ENCODE peak calls at places on chromosomes 7 and 10, in seven cellular contexts. One of them, this sample, is unnamed.

GRCh38 chr10:101035916-101036702 is 5.1 kb downstream of the SFXN3 start:
- DNase-seq in GM23248: no peak
- DNase-seq in HCT116: no peak
- DNase-seq in hepatocyte: no peak
- DNase-seq in neural progenitor cell: no peak
- DNase-seq in GM23338: no peak
- DNase-seq in PC-3: no peak
- DNase-seq in this sample: no peak

GRCh38 chr7:39399976-39400375 is 166.2 kb upstream of the YAE1 start:
- DNase-seq in hepatocyte: no peak
- DNase-seq in neural progenitor cell: no peak
- DNase-seq in GM23248: no peak
- DNase-seq in PC-3: no peak
- DNase-seq in GM23338: peak
- DNase-seq in HCT116: no peak
- DNase-seq in this sample: no peak

GRCh38 chr10:102648889-102649752 is 4.8 kb downstream of the TRIM8 start:
- DNase-seq in GM23248: peak
- DNase-seq in PC-3: no peak
- DNase-seq in hepatocyte: no peak
- DNase-seq in HCT116: no peak
- DNase-seq in neural progenitor cell: peak
- DNase-seq in GM23338: peak
- DNase-seq in this sample: peak

GRCh38 chr10:6667679-6668270 is 87.7 kb upstream of the PRKCQ start:
- DNase-seq in GM23248: peak
- DNase-seq in GM23338: peak
- DNase-seq in HCT116: peak
- DNase-seq in hepatocyte: peak
- DNase-seq in PC-3: peak
- DNase-seq in neural progenitor cell: peak
- DNase-seq in this sample: peak

GRCh38 chr10:72691470-72692056 is 380 bp upstream of the MCU start:
- DNase-seq in hepatocyte: no peak
- DNase-seq in neural progenitor cell: no peak
- DNase-seq in PC-3: no peak
- DNase-seq in HCT116: peak
- DNase-seq in GM23338: peak
- DNase-seq in GM23248: no peak
- DNase-seq in this sample: no peak

GRCh38 chr7:39720586-39720985 is 97.2 kb downstream of the RALA start:
- DNase-seq in GM23338: peak
- DNase-seq in hepatocyte: peak
- DNase-seq in neural progenitor cell: no peak
- DNase-seq in GM23248: no peak
- DNase-seq in PC-3: peak
- DNase-seq in HCT116: no peak
- DNase-seq in this sample: no peak

GRCh38 chr10:95835149-95835860 is 72.5 kb upstream of the CC2D2B start:
- DNase-seq in PC-3: no peak
- DNase-seq in neural progenitor cell: no peak
- DNase-seq in hepatocyte: no peak
- DNase-seq in GM23248: peak
- DNase-seq in HCT116: no peak
- DNase-seq in GM23338: no peak
- DNase-seq in this sample: no peak

GRCh38 chr7:70693300-70693689 is 438.6 kb upstream of the GALNT17 start:
- DNase-seq in neural progenitor cell: no peak
- DNase-seq in HCT116: no peak
- DNase-seq in PC-3: no peak
- DNase-seq in GM23248: peak
- DNase-seq in GM23338: no peak
- DNase-seq in hepatocyte: no peak
- DNase-seq in this sample: no peak

GRCh38 chr7:128191136-128191844 is 49.8 kb upstream of the LEP start:
- DNase-seq in PC-3: no peak
- DNase-seq in hepatocyte: no peak
- DNase-seq in GM23338: no peak
- DNase-seq in GM23248: no peak
- DNase-seq in neural progenitor cell: no peak
- DNase-seq in HCT116: no peak
- DNase-seq in this sample: no peak

GRCh38 chr7:30209951-30210350 is 74.4 kb upstream of the ZNRF2 start:
- DNase-seq in neural progenitor cell: no peak
- DNase-seq in GM23338: no peak
- DNase-seq in PC-3: no peak
- DNase-seq in HCT116: no peak
- DNase-seq in hepatocyte: no peak
- DNase-seq in GM23248: no peak
- DNase-seq in this sample: no peak

GRCh38 chr7:147519062-147519461 is 1071.5 kb upstream of the C7orf33 start:
- DNase-seq in hepatocyte: peak
- DNase-seq in PC-3: no peak
- DNase-seq in HCT116: no peak
- DNase-seq in GM23338: peak
- DNase-seq in neural progenitor cell: peak
- DNase-seq in GM23248: peak
- DNase-seq in this sample: no peak

GRCh38 chr7:32071466-32072091 is 1.4 kb upstream of the PDE1C start:
- DNase-seq in hepatocyte: no peak
- DNase-seq in GM23248: no peak
- DNase-seq in neural progenitor cell: no peak
- DNase-seq in GM23338: peak
- DNase-seq in HCT116: no peak
- DNase-seq in PC-3: no peak
- DNase-seq in this sample: no peak

GRCh38 chr7:32068411-32068905 is 1.7 kb downstream of the PDE1C start:
- DNase-seq in PC-3: no peak
- DNase-seq in GM23248: no peak
- DNase-seq in GM23338: no peak
- DNase-seq in hepatocyte: no peak
- DNase-seq in neural progenitor cell: no peak
- DNase-seq in HCT116: no peak
- DNase-seq in this sample: peak

GRCh38 chr7:32070406-32071360 is at the start of gene PDE1C:
- DNase-seq in GM23248: peak
- DNase-seq in GM23338: peak
- DNase-seq in hepatocyte: peak
- DNase-seq in neural progenitor cell: peak
- DNase-seq in PC-3: no peak
- DNase-seq in HCT116: no peak
- DNase-seq in this sample: no peak

GRCh38 chr7:32069251-32069650 is 956 bp downstream of the PDE1C start:
- DNase-seq in GM23338: no peak
- DNase-seq in HCT116: no peak
- DNase-seq in GM23248: no peak
- DNase-seq in neural progenitor cell: no peak
- DNase-seq in PC-3: no peak
- DNase-seq in hepatocyte: no peak
- DNase-seq in this sample: no peak

DNA sequence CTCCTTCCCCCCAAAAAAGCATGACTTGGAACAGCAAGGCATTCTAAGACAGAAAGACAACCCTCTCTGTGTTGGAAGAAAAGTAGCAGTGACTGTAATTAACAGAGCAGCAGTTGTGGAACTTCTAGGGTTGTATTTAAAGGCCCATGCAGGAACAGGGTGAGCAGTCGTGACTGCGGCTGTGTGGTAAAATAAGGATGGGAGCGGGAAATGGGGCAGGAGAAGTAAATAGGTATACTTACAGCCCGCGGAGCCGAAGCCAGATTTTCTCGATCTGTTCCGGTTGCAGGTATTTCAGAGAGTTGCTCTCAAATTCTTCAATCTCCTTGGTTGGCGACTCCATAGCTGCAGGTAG is 179 bp downstream of the PDE1C start:
- DNase-seq in HCT116: no peak
- DNase-seq in GM23338: no peak
- DNase-seq in neural progenitor cell: no peak
- DNase-seq in hepatocyte: no peak
- DNase-seq in PC-3: no peak
- DNase-seq in GM23248: peak
- DNase-seq in this sample: no peak
- H3K27ac ChIP-seq in HCT116: no peak
- H3K27ac ChIP-seq in GM23338: no peak
- H3K27ac ChIP-seq in neural progenitor cell: no peak
- H3K27ac ChIP-seq in hepatocyte: no peak
- H3K27ac ChIP-seq in PC-3: no peak
- H3K27ac ChIP-seq in GM23248: peak
- H3K27ac ChIP-seq in this sample: no peak

GRCh38 chr10:50631052-50631451 is 7.3 kb upstream of the SGMS1 start:
- DNase-seq in PC-3: no peak
- DNase-seq in GM23248: no peak
- DNase-seq in HCT116: no peak
- DNase-seq in GM23338: no peak
- DNase-seq in neural progenitor cell: no peak
- DNase-seq in hepatocyte: no peak
- DNase-seq in this sample: no peak

GRCh38 chr10:50635286-50635685 is 11.5 kb upstream of the SGMS1 start:
- DNase-seq in neural progenitor cell: no peak
- DNase-seq in hepatocyte: no peak
- DNase-seq in GM23248: peak
- DNase-seq in PC-3: peak
- DNase-seq in HCT116: no peak
- DNase-seq in GM23338: no peak
- DNase-seq in this sample: no peak

GRCh38 chr10:50637003-50637579 is 13.3 kb upstream of the SGMS1 start:
- DNase-seq in GM23338: no peak
- DNase-seq in HCT116: no peak
- DNase-seq in hepatocyte: no peak
- DNase-seq in GM23248: peak
- DNase-seq in PC-3: no peak
- DNase-seq in neural progenitor cell: no peak
- DNase-seq in this sample: peak

GRCh38 chr10:50636576-50636975 is 12.8 kb upstream of the SGMS1 start:
- DNase-seq in hepatocyte: no peak
- DNase-seq in GM23338: no peak
- DNase-seq in HCT116: no peak
- DNase-seq in neural progenitor cell: no peak
- DNase-seq in PC-3: no peak
- DNase-seq in GM23248: no peak
- DNase-seq in this sample: no peak

GRCh38 chr10:50634479-50634878 is 10.7 kb upstream of the SGMS1 start:
- DNase-seq in GM23338: no peak
- DNase-seq in GM23248: no peak
- DNase-seq in neural progenitor cell: no peak
- DNase-seq in HCT116: no peak
- DNase-seq in hepatocyte: no peak
- DNase-seq in PC-3: no peak
- DNase-seq in this sample: no peak
- TF ChIP-seq EZH2phosphoT487 in GM23338: no peak
- TF ChIP-seq EZH2phosphoT487 in GM23248: no peak
- TF ChIP-seq EZH2phosphoT487 in neural progenitor cell: no peak
- TF ChIP-seq EZH2phosphoT487 in HCT116: no peak
- TF ChIP-seq EZH2phosphoT487 in hepatocyte: no peak
- TF ChIP-seq EZH2phosphoT487 in PC-3: no peak
- TF ChIP-seq EZH2phosphoT487 in this sample: no peak

GRCh38 chr7:92297736-92298135 is 52.0 kb downstream of the ANKIB1 start:
- DNase-seq in PC-3: no peak
- DNase-seq in GM23248: no peak
- DNase-seq in GM23338: peak
- DNase-seq in hepatocyte: no peak
- DNase-seq in neural progenitor cell: peak
- DNase-seq in HCT116: no peak
- DNase-seq in this sample: no peak

GRCh38 chr7:92296898-92297435 is 51.2 kb downstream of the ANKIB1 start:
- DNase-seq in neural progenitor cell: no peak
- DNase-seq in GM23338: no peak
- DNase-seq in GM23248: no peak
- DNase-seq in hepatocyte: peak
- DNase-seq in HCT116: no peak
- DNase-seq in PC-3: no peak
- DNase-seq in this sample: no peak

GRCh38 chr7:92293887-92294616 is 48.3 kb downstream of the ANKIB1 start:
- DNase-seq in HCT116: no peak
- DNase-seq in hepatocyte: no peak
- DNase-seq in neural progenitor cell: no peak
- DNase-seq in GM23338: no peak
- DNase-seq in GM23248: no peak
- DNase-seq in PC-3: no peak
- DNase-seq in this sample: no peak

GRCh38 chr7:92296235-92296634 is 50.5 kb downstream of the ANKIB1 start:
- DNase-seq in neural progenitor cell: no peak
- DNase-seq in GM23248: no peak
- DNase-seq in hepatocyte: no peak
- DNase-seq in GM23338: no peak
- DNase-seq in PC-3: no peak
- DNase-seq in HCT116: no peak
- DNase-seq in this sample: no peak

GRCh38 chr7:92295391-92295790 is 49.6 kb downstream of the ANKIB1 start:
- DNase-seq in HCT116: no peak
- DNase-seq in GM23338: no peak
- DNase-seq in hepatocyte: no peak
- DNase-seq in neural progenitor cell: no peak
- DNase-seq in GM23248: no peak
- DNase-seq in PC-3: no peak
- DNase-seq in this sample: no peak
- TF ChIP-seq EZH2 in HCT116: no peak
- TF ChIP-seq EZH2 in GM23338: no peak
- TF ChIP-seq EZH2 in hepatocyte: no peak
- TF ChIP-seq EZH2 in neural progenitor cell: no peak
- TF ChIP-seq EZH2 in GM23248: no peak
- TF ChIP-seq EZH2 in PC-3: no peak
- TF ChIP-seq EZH2 in this sample: no peak

DNA sequence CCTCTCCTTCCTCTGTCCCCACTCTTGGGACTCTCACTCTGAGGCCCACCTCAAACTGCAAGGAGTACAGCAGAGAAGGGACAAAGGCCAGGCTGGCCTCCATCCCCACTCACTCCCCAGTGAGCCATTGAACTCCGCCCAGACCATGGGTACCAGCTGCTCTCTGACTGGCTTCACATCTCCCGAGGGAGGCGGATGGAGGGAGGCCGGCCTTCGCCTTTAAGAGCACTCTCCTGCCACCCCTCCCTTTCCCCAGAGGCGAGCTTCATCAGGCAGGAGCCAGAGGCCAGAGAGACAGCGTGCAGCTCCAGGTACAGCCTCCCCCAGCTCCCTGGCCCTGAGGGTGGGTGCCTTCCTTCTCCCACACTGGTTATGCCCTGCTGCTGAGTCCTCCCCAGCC is 1.8 kb upstream of the LDB3 start:
- DNase-seq in PC-3: no peak
- DNase-seq in GM23338: no peak
- DNase-seq in neural progenitor cell: no peak
- DNase-seq in GM23248: no peak
- DNase-seq in HCT116: no peak
- DNase-seq in hepatocyte: no peak
- DNase-seq in this sample: no peak
- H3K27ac ChIP-seq in PC-3: no peak
- H3K27ac ChIP-seq in GM23338: no peak
- H3K27ac ChIP-seq in neural progenitor cell: no peak
- H3K27ac ChIP-seq in GM23248: no peak
- H3K27ac ChIP-seq in HCT116: no peak
- H3K27ac ChIP-seq in hepatocyte: no peak
- H3K27ac ChIP-seq in this sample: no peak

This sample was measured in MM.1S.